ENCODE peak calls at places on chromosomes 12 and 14, in five cellular contexts. O is GM12878, Y is HepG2, H is H1, N is K562. U is an unnamed sample.

GRCh38 chr14:90784621-90785270 is 31.5 kb downstream of the TTC7B start:
- DNase-seq in O (no peak), Y (no peak), H (no peak), N (no peak), U (no peak)

GRCh38 chr14:102523200-102524025 is 13.8 kb upstream of the ANKRD9 start:
- DNase-seq in O (no peak), Y (no peak), H (no peak), N (no peak), U (no peak)

GRCh38 chr12:104976703-104977102 is 9.4 kb upstream of the NOPCHAP1 start:
- DNase-seq in O (no peak), Y (no peak), H (peak), N (peak), U (no peak)

GRCh38 chr14:101112351-101113107 is 209.0 kb upstream of the RTL1 start:
- DNase-seq in O (no peak), Y (no peak), H (peak), N (no peak), U (peak)

GRCh38 chr14:77377502-77377844 is 294 bp downstream of the SAMD15 start:
- DNase-seq in O (no peak), Y (no peak), H (no peak), N (no peak), U (no peak)

GRCh38 chr12:69096669-69097364 is 142.6 kb upstream of the CPSF6 start:
- DNase-seq in O (no peak), Y (no peak), H (no peak), N (no peak), U (no peak)

GRCh38 chr14:67265131-67265530 is 23.9 kb downstream of the PALS1 start:
- DNase-seq in O (no peak), Y (no peak), H (no peak), N (peak), U (no peak)

GRCh38 chr14:64244279-64244678 is 49.9 kb downstream of the ESR2 start:
- DNase-seq in O (no peak), Y (no peak), H (no peak), N (no peak), U (no peak)

GRCh38 chr14:104138098-104138890 is at the start of gene KIF26A:
- DNase-seq in O (no peak), Y (no peak), H (peak), N (no peak), U (peak)

GRCh38 chr12:50590869-50591268 is 86.1 kb downstream of the DIP2B start:
- DNase-seq in O (no peak), Y (no peak), H (no peak), N (no peak), U (no peak)

GRCh38 chr12:27331927-27332324 is 710 bp upstream of the BMAL2 start:
- DNase-seq in O (no peak), Y (no peak), H (no peak), N (no peak), U (no peak)

GRCh38 chr14:66105819-66106218 is 380.4 kb upstream of the CCDC196 start:
- DNase-seq in O (no peak), Y (no peak), H (no peak), N (no peak), U (no peak)

GRCh38 chr14:66600416-66600815 is 92.5 kb downstream of the GPHN start:
- DNase-seq in O (no peak), Y (no peak), H (no peak), N (no peak), U (no peak)

GRCh38 chr14:38127784-38128183 is 79.9 kb upstream of the SSTR1 start:
- DNase-seq in O (no peak), Y (no peak), H (no peak), N (no peak), U (no peak)

GRCh38 chr14:51419685-51420084 is 179.6 kb downstream of the TMX1 start:
- DNase-seq in O (no peak), Y (no peak), H (no peak), N (no peak), U (no peak)

GRCh38 chr12:51318846-51319570 is 5.0 kb downstream of the BIN2 start:
- DNase-seq in O (peak), Y (no peak), H (no peak), N (no peak), U (no peak)

GRCh38 chr12:132506730-132507538 is 17.0 kb downstream of the FBRSL1 start:
- DNase-seq in O (no peak), Y (no peak), H (no peak), N (peak), U (peak)

GRCh38 chr12:951166-951565 is 1.7 kb upstream of the RAD52 start:
- DNase-seq in O (no peak), Y (no peak), H (no peak), N (no peak), U (no peak)

GRCh38 chr12:946212-946611 is 3.3 kb downstream of the RAD52 start:
- DNase-seq in O (peak), Y (no peak), H (no peak), N (no peak), U (no peak)

GRCh38 chr12:946656-947055 is 2.8 kb downstream of the RAD52 start:
- DNase-seq in O (peak), Y (no peak), H (no peak), N (no peak), U (no peak)

GRCh38 chr12:948238-948637 is 1.3 kb downstream of the RAD52 start:
- DNase-seq in O (no peak), Y (no peak), H (no peak), N (peak), U (no peak)

DNA sequence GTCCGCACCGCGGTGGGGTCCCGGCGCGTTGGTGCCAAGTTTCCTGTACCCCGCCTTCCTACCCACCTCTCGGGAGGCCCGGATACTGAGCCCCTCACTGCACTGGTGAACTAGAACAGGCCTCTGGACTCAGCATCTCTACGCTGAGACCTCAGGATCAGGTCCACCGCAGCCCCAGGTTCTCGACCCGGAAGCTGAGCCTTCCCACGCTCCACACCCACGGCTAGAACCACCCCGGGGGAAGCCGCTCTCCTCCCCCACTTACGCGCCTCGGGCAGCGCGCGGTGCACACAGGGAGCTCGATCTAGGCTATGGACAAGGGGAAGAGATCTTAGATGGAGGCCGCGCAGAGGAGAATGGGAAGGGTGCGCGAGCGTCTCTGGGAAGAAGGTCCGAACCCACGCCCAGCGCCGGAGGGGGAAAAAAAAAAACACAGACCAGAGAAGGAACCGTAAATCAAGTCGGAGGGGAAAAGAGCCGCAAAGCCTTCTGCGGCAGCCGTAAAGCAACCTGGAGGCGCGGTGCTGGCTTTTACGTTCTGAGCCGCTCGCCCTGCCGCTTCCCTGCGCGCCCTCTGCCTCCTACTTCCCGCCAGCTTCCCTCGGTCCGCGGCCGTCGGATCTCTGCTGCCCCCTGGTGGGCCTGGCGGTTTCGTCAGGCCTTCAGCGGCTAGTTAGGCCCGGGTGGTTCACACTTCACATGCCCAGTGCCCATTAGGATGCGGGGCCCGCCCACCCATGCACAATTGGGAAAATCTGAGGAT is at the start of gene RAD52:
- DNase-seq in O (peak), Y (peak), H (peak), N (peak), U (peak)
- TF ChIP-seq EP300 in O (no peak), Y (peak), H (no peak), N (peak), U (peak)

DNA sequence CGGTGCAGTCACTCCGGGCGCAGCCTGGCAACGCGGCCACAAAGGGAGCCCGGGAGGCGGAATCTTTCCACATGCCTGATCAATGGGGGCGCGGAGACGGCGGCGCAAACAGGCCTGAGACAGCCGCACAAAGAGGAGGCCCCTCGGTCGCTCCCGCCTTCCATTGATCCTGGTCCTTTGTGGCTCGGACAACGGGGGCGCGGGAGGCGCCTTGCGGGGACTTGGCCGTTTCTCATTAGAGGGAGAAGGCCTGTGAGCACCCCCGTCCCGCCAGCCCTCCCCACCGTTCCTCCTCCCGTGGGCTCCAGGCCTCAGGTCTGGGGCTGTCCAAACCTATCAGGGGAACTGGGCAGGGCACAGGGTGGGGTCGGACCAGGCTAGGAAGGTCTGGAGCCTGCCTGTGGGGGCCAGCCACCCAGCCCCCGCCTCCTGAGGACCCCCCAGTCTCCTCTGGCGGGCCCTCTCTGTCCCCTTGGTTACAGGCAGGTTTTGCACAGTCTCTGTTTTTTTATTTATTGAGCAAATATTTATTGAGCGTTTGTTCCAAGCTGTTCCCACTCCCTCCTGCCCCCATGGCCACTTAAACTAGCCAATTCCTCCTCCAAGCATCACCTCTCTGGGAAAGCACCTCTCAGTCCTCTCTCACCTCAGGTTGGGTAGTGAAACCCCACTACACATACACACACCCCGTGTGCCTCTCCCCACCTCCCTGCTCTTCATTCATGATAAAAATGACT is 29.0 kb upstream of the MSI1 start:
- DNase-seq in O (no peak), Y (no peak), H (peak), N (no peak), U (no peak)
- TF ChIP-seq YY1 in O (no peak), Y (no peak), H (no peak), N (no peak), U (no peak)

DNA sequence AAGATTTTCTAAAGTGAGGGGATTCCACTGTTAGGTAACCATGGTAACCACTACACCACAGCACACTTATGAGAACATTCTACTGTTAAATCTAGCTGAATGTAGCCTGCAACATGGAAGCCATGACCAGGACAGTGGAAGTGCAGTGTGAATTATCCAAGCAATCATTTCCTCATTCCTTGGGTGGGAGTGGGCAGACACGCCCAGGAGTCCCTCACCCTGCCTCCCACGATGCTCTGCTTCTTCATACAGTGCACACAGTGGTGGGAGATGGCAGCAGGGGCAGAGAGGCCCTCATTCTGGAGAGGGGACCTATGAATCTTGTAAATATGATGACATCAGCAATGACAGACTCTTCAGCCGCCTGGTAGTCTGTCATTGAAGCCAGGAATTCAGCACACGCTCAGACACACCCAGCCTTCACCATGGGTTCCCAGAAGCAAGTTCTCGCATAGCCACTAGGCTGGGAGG is 70.1 kb upstream of the HOXC13 start:
- DNase-seq in O (no peak), Y (no peak), H (no peak), N (no peak), U (no peak)
- TF ChIP-seq EP300 in O (no peak), Y (no peak), H (no peak), N (no peak), U (no peak)

GRCh38 chr14:59920378-59920683 is 387 bp downstream of the LRRC9 start:
- DNase-seq in O (no peak), Y (no peak), H (no peak), N (no peak), U (no peak)

GRCh38 chr14:59913187-59913586 is 6.8 kb upstream of the LRRC9 start:
- DNase-seq in O (no peak), Y (no peak), H (no peak), N (no peak), U (no peak)

GRCh38 chr14:59919582-59920377 is at the start of gene LRRC9:
- DNase-seq in O (no peak), Y (peak), H (peak), N (no peak), U (peak)

DNA sequence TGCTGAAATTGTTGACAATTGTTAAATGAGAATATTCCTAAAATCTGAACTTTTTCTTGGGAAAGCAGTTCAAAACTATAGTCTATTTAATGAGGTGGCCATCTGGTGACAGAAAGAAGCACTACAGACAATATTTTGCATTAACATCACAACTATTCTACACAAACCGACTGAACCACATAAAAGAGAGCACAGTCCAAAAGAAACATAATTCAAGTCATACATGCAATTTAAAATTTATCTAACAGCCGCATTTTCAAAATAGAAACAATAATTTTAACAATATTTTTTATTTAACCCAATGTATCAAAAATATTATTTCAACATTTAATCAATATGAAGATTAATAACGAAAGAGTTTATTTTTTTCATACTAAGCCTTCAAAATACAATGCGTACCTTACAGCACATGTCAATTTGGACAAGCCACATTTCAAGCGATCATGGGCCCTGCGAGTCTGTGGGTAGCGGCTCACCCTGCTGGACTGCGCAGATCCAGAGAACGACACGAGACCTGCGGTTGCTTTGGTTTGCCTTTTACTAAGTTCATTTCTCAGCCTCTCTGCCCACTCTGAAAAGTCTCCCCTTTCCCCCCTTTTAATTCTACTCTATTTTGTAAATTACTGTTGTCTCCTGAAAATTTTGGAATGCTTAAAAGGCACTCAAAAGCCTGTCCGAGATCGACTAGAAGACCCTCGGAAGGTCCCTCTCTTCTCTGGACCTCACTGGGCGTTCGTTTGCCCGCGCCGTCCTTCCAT is 941 bp upstream of the LRRC9 start:
- DNase-seq in O (no peak), Y (peak), H (no peak), N (peak), U (peak)
- TF ChIP-seq YY1 in O (no peak), Y (no peak), H (no peak), N (no peak), U (no peak)

GRCh38 chr12:48958049-48958388 is 732 bp upstream of the ARF3 start:
- DNase-seq in O (no peak), Y (no peak), H (no peak), N (no peak), U (no peak)

GRCh38 chr12:48954781-48955501 is 2.3 kb downstream of the ARF3 start:
- DNase-seq in O (no peak), Y (no peak), H (no peak), N (no peak), U (no peak)

GRCh38 chr12:48957141-48958048 is at the start of gene ARF3:
- DNase-seq in O (peak), Y (peak), H (peak), N (peak), U (peak)

GRCh38 chr12:48954061-48954460 is 3.2 kb downstream of the ARF3 start:
- DNase-seq in O (no peak), Y (no peak), H (no peak), N (no peak), U (no peak)

GRCh38 chr12:48956279-48957140 is 777 bp downstream of the ARF3 start:
- DNase-seq in O (peak), Y (peak), H (peak), N (peak), U (peak)
- TF ChIP-seq EP300 in O (no peak), Y (no peak), H (no peak), N (no peak), U (no peak)

GRCh38 chr14:83297361-83297760 is 1763.7 kb upstream of the SEL1L start:
- DNase-seq in O (no peak), Y (no peak), H (no peak), N (no peak), U (no peak)

GRCh38 chr14:83294941-83295340 is 1761.3 kb upstream of the SEL1L start:
- DNase-seq in O (no peak), Y (no peak), H (no peak), N (no peak), U (no peak)

GRCh38 chr14:83300454-83301064 is 1766.9 kb upstream of the SEL1L start:
- DNase-seq in O (no peak), Y (peak), H (no peak), N (peak), U (peak)
- TF ChIP-seq YY1 in O (no peak), Y (no peak), H (no peak), N (no peak), U (no peak)

DNA sequence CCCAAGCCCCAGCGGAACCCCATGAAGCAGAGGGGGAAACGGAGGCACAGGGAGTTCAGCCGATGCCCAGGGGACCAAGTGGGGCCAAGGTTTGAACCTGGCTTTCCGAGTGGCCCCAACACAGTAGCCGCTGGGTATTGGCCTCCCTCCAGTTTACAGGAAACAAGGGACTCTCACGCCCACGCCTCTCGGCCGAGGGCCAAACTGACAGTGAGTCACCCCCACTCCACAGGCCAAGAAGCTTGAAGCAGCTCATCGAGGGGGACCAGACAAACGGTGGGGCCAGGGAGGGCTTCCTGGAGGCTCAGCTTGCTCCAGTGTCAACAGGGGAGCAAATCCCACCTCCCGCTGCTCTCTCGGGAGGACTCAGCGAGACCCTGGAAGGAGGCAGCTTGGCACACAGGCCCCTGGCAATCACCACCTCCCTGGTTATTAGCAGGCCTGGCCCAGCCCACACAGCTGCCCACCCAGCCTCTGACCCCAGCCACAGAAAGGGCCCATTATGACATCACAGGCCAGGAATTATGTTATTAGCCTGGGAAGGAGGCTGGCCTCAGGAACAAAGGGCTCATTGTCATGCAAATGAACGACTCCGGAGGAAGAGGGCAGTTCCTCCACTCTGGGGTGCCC is 54.6 kb downstream of the NCOR2 start:
- DNase-seq in O (no peak), Y (peak), H (peak), N (peak), U (peak)
- TF ChIP-seq EP300 in O (no peak), Y (no peak), H (no peak), N (peak), U (peak)

U was measured in SK-N-SH.